ENCODE peak calls at places on chromosomes 4 and X, in ten cellular contexts. W, T, K, G, I, Z, U, H, O and V are unnamed samples.

GRCh38 chrX:56232221-56233082 is at the start of gene KLF8:
- DNase-seq in W (no peak), Z (peak; percentile 69), H (no peak), U (no peak), T (no peak), G (no peak), I (no peak), O (peak; percentile 55), K (no peak), V (peak; percentile 50)

GRCh38 chr4:78923459-78924312 is 15.6 kb downstream of the PAQR3 start:
- DNase-seq in I (no peak), O (no peak), U (no peak), T (no peak), K (no peak), Z (no peak), W (no peak), H (no peak), G (no peak), V (no peak)

GRCh38 chrX:69139516-69139915 is 25.7 kb downstream of the PJA1 start:
- DNase-seq in W (no peak), U (no peak), K (no peak), G (peak; percentile 50), H (no peak), T (no peak), I (no peak), O (no peak), Z (no peak), V (no peak)

GRCh38 chr4:35939746-35940145 is 304.6 kb downstream of the ARAP2 start:
- DNase-seq in Z (no peak), T (no peak), U (no peak), I (no peak), K (no peak), H (peak; percentile 3), W (no peak), O (no peak), G (no peak), V (no peak)

GRCh38 chr4:65880594-65880993 is 210.3 kb upstream of the EPHA5 start:
- DNase-seq in Z (no peak), H (peak; percentile 48), I (no peak), K (no peak), U (no peak), T (no peak), O (no peak), G (no peak), W (peak; percentile 6), V (no peak)

GRCh38 chr4:156255608-156256007 is 301.9 kb upstream of the CTSO start:
- DNase-seq in H (no peak), K (no peak), I (no peak), O (no peak), U (no peak), W (no peak), G (no peak), Z (no peak), T (no peak), V (no peak)

GRCh38 chr4:98682719-98683118 is 24.3 kb upstream of the TSPAN5 start:
- DNase-seq in Z (no peak), K (peak; percentile 50), T (no peak), O (no peak), W (peak; percentile 56), G (peak; percentile 61), I (no peak), U (no peak), H (peak; percentile 45), V (no peak)

GRCh38 chr4:147731611-147732515 is at the start of gene ARHGAP10:
- DNase-seq in H (peak; percentile 71), U (peak; percentile 50), W (peak; percentile 89), Z (peak; percentile 81), I (peak; percentile 57), G (peak; percentile 82), T (no peak), K (peak; percentile 71), O (peak; percentile 64), V (peak; percentile 75)

GRCh38 chrX:96182366-96182765 is 502.3 kb upstream of the DIAPH2 start:
- DNase-seq in K (peak; percentile 55), U (no peak), O (no peak), I (no peak), H (peak; percentile 69), T (no peak), W (peak; percentile 27), Z (peak; percentile 29), G (peak; percentile 15), V (no peak)

GRCh38 chr4:138861130-138861529 is 154.5 kb upstream of the NOCT start:
- DNase-seq in G (peak; percentile 62), I (no peak), U (no peak), H (no peak), K (no peak), O (no peak), W (no peak), Z (no peak), T (no peak), V (no peak)

GRCh38 chr4:6695660-6696581 is 2.2 kb downstream of the S100P start:
- DNase-seq in K (peak; percentile 92), O (peak; percentile 92), I (peak; percentile 46), W (no peak), H (peak; percentile 92), Z (no peak), G (peak; percentile 16), U (no peak), T (no peak), V (peak; percentile 61)

GRCh38 chr4:113355550-113356371 is 306.3 kb downstream of the ANK2 start:
- DNase-seq in G (peak; percentile 90), O (no peak), U (no peak), T (peak; percentile 35), Z (no peak), W (peak; percentile 91), I (no peak), H (peak; percentile 86), K (no peak), V (peak; percentile 90)
- TF ChIP-seq CTCF in G (no peak), O (no peak), U (no peak), T (no peak), Z (no peak), W (no peak), I (no peak), H (peak; percentile 43), K (peak; percentile 9), V (peak; percentile 41)

GRCh38 chr4:140308366-140309123 is 64.9 kb upstream of the SCOC start:
- DNase-seq in O (peak; percentile 60), K (no peak), T (no peak), W (peak; percentile 80), G (peak; percentile 98), H (no peak), I (no peak), U (no peak), Z (peak; percentile 30), V (no peak)

GRCh38 chr4:140312101-140312500 is 61.3 kb upstream of the SCOC start:
- DNase-seq in T (no peak), O (no peak), U (no peak), H (no peak), W (no peak), I (no peak), K (no peak), G (no peak), Z (no peak), V (no peak)

GRCh38 chr4:140305053-140305452 is 68.4 kb upstream of the SCOC start:
- DNase-seq in U (no peak), G (no peak), I (no peak), Z (no peak), T (no peak), O (no peak), W (no peak), H (peak; percentile 42), K (peak; percentile 44), V (no peak)

GRCh38 chr4:140315032-140315826 is 58.2 kb upstream of the SCOC start:
- DNase-seq in Z (no peak), W (no peak), I (no peak), T (no peak), G (peak; percentile 20), U (no peak), H (no peak), O (no peak), K (no peak), V (no peak)

GRCh38 chr4:140309124-140309870 is 64.1 kb upstream of the SCOC start:
- DNase-seq in Z (no peak), K (peak; percentile 26), I (no peak), U (no peak), O (no peak), G (peak; percentile 72), T (no peak), H (peak; percentile 24), W (no peak), V (no peak)
- TF ChIP-seq CTCF in Z (no peak), K (peak; percentile 36), I (no peak), U (no peak), O (no peak), G (no peak), T (no peak), H (peak; percentile 34), W (no peak), V (no peak)

DNA sequence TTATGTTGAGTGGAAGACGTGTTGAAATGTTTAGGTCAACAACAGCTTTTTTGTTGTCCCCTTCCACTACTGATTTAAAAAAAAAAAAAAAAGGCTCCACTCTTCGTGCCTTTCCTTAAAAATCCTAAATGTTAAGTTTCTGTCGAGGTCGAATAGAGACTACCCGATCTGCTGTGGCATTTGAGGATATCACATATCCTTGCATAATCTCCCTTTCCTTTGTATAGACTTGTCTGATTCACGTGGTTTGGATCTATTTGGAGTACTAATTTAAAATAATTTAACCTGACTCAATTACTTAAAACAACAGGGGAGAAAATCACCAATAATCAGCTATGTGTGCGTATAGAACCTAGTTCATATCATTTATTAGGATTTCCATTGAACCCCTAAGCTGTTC is 42.4 kb downstream of the NFKB1 start:
- DNase-seq in T (no peak), O (no peak), G (no peak), Z (no peak), H (no peak), U (no peak), I (no peak), W (no peak), K (no peak), V (no peak)
- TF ChIP-seq CTCF in T (no peak), O (no peak), G (no peak), Z (no peak), H (no peak), U (no peak), I (no peak), W (no peak), K (no peak), V (no peak)

DNA sequence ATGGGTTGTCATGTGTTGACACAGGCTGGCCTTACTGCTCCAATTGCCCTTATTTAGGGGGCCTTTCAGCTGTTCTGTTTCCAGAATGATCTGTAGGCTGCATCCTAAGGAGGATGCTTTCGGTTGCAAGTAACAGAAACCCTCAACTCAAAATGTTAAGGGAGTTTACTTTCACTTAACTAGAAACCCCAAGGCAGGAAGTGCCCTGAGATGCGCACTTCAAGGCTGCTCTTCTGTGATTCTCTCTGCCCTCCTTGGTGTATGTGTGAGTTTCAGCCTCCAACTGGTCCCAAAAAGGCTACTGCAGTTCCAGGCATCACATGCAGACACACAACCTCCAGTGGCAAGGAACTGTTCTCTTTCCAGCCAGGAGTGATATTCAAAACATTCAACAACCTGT is 97.3 kb upstream of the ATP6AP2 start:
- DNase-seq in H (no peak), K (no peak), I (no peak), W (no peak), G (no peak), Z (no peak), O (no peak), T (no peak), U (no peak), V (no peak)
- TF ChIP-seq CTCF in H (no peak), K (no peak), I (no peak), W (no peak), G (no peak), Z (no peak), O (no peak), T (no peak), U (no peak), V (no peak)

GRCh38 chrX:142089193-142089592 is 115.9 kb downstream of the MAGEC2 start:
- DNase-seq in H (peak; percentile 45), O (no peak), Z (no peak), W (peak; percentile 12), U (no peak), T (peak; percentile 3), K (no peak), I (peak; percentile 0), G (peak; percentile 1), V (no peak)
- TF ChIP-seq CTCF in H (peak; percentile 68), O (no peak), Z (no peak), W (peak; percentile 49), U (no peak), T (peak; percentile 27), K (no peak), I (peak; percentile 35), G (peak; percentile 23), V (no peak)